ENCODE peak calls at places on chromosomes 5 and 9, in six cellular contexts. A, L, Z, V, G and T are unnamed samples.

GRCh38 chr9:106954562-106954961 is 91.6 kb downstream of the ZNF462 start:
- ATAC-seq in A (no peak), L (no peak), Z (no peak), V (no peak), G (no peak), T (no peak)

GRCh38 chr9:137052998-137053943 is 590 bp downstream of the ENTPD2 start:
- ATAC-seq in A (peak; percentile 37), L (peak; percentile 8), Z (no peak), V (no peak), G (no peak), T (no peak)

GRCh38 chr5:137989419-137989818 is 43.5 kb downstream of the FAM13B start:
- ATAC-seq in A (no peak), L (no peak), Z (no peak), V (no peak), G (no peak), T (no peak)

GRCh38 chr5:141701341-141702119 is 19.5 kb upstream of the ARAP3 start:
- ATAC-seq in A (peak; percentile 16), L (peak; percentile 12), Z (peak; percentile 52), V (no peak), G (peak; percentile 81), T (no peak)

GRCh38 chr9:93620041-93620506 is 43.7 kb downstream of the PHF2 start:
- ATAC-seq in A (peak; percentile 82), L (peak; percentile 91), Z (peak; percentile 76), V (no peak), G (no peak), T (no peak)

GRCh38 chr9:90433398-90433890 is 209.2 kb downstream of the DIRAS2 start:
- ATAC-seq in A (peak; percentile 59), L (no peak), Z (peak; percentile 81), V (peak; percentile 82), G (no peak), T (no peak)

GRCh38 chr5:6705088-6705487 is 8.1 kb upstream of the TENT4A start:
- ATAC-seq in A (no peak), L (no peak), Z (no peak), V (no peak), G (peak; percentile 81), T (no peak)

GRCh38 chr9:16139781-16140180 is 586.9 kb downstream of the CCDC171 start:
- ATAC-seq in A (no peak), L (no peak), Z (no peak), V (peak; percentile 54), G (no peak), T (no peak)

GRCh38 chr9:35783418-35783817 is 8.0 kb upstream of the NPR2 start:
- ATAC-seq in A (no peak), L (no peak), Z (no peak), V (no peak), G (no peak), T (no peak)

GRCh38 chr9:123338710-123339665 is 17.0 kb upstream of the CRB2 start:
- ATAC-seq in A (peak; percentile 84), L (peak; percentile 33), Z (no peak), V (peak; percentile 53), G (peak; percentile 80), T (no peak)

GRCh38 chr9:131012396-131012917 is 3.5 kb downstream of the LAMC3 start:
- ATAC-seq in A (peak; percentile 42), L (peak; percentile 48), Z (no peak), V (no peak), G (no peak), T (no peak)

GRCh38 chr9:31870276-31870675 is 514.2 kb upstream of the ACO1 start:
- ATAC-seq in A (no peak), L (no peak), Z (no peak), V (no peak), G (no peak), T (no peak)
- TF ChIP-seq EP300 in A (no peak), L (no peak), Z (no peak), V (no peak), G (no peak), T (no peak)

GRCh38 chr9:125646222-125647100 is 60.5 kb downstream of the MAPKAP1 start:
- ATAC-seq in A (no peak), L (no peak), Z (no peak), V (peak; percentile 22), G (peak; percentile 24), T (no peak)

GRCh38 chr9:125649315-125649714 is 57.7 kb downstream of the MAPKAP1 start:
- ATAC-seq in A (no peak), L (no peak), Z (peak; percentile 79), V (peak; percentile 86), G (peak; percentile 18), T (no peak)

GRCh38 chr9:125650271-125650737 is 56.7 kb downstream of the MAPKAP1 start:
- ATAC-seq in A (no peak), L (no peak), Z (no peak), V (peak; percentile 81), G (peak; percentile 84), T (no peak)

GRCh38 chr9:125649826-125650225 is 57.2 kb downstream of the MAPKAP1 start:
- ATAC-seq in A (no peak), L (no peak), Z (no peak), V (no peak), G (no peak), T (no peak)

DNA sequence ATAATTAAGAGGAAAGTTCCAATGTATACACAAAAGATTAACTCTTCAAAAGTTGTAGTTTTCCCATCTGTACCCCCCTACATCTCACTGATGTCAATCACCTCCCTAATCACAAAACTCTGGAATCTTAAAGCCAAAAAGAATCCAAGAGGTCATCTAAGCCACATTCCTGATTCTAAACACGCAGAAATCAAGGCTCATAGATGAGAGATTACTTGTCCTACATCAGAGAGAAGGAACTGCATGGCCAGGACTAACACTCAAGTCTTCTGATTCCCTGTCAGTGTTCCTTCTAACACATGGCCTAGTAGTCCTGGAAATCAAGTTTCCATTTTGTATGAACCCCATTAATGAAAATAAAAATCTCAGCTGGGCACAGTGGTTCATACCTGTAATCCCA is 58.7 kb downstream of the MAPKAP1 start:
- ATAC-seq in A (no peak), L (no peak), Z (no peak), V (no peak), G (no peak), T (no peak)
- H3K27ac ChIP-seq in A (no peak overlapping the region), L (no peak overlapping the region), Z (no peak overlapping the region), V (no peak overlapping the region), G (no peak overlapping the region), T (no peak overlapping the region)

GRCh38 chr5:132422720-132423442 is 53.4 kb downstream of the SLC22A5 start:
- ATAC-seq in A (peak; percentile 86), L (peak; percentile 82), Z (no peak), V (peak; percentile 2), G (peak; percentile 47), T (no peak)
- TF ChIP-seq EP300 in A (peak; percentile 99), L (peak; percentile 43), Z (no peak), V (peak; percentile 95), G (peak; percentile 47), T (no peak)

DNA sequence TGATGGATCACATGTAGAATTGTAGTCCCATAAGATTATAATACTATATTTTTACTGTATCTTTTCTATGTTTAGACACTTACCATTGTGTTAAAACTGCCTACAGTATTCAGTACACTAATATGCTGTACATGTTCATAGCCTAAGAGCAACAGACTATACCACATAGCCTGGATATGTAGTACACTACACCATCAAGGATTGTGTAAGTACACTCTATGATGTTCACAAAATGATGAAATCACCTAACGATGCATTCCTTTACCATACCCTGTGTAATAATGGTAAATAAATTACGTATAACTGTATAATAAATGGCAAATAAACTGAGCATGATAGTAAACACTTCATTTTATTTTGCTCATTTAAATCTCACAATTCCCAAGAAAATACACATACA is 60.3 kb downstream of the RICTOR start:
- ATAC-seq in A (no peak), L (no peak), Z (no peak), V (no peak), G (no peak), T (no peak)
- H3K27ac ChIP-seq in A (no peak overlapping the region), L (no peak overlapping the region), Z (no peak overlapping the region), V (no peak overlapping the region), G (no peak overlapping the region), T (peak overlapping the region; percentile 81)

GRCh38 chr9:129235041-129235930 is 57.2 kb upstream of the IER5L start:
- ATAC-seq in A (no peak), L (no peak), Z (no peak), V (no peak), G (no peak), T (no peak)
- TF ChIP-seq EP300 in A (no peak), L (no peak), Z (no peak), V (no peak), G (no peak), T (no peak)

DNA sequence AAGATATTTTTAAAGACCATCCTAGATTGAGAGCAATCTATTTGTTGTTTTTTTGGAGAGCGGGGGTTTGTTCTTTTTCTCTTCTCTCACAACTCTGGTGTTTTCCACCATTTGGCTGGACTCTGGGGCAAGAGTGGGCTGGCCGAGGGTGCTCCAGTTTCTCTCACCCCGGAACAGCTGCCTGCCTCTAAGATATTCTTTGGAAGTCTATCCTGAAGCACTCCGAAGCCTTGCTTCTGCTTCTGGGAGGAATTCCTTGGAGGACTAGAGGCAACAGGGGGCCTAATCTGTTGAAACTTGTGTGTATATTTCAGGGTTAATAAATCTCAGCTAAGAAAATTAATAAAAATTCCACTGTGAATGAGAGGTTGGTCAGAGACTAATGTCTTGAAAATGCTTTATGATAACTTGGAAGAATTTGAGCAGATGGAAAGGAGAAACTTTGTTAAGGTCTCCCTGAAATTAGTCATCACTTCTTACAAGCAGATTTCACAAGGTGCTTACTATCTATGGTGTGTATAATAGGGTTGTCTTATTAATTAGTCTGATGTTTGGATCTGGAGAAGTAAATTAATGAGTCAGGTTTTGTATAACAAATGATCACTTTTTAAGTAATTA is 3.9 kb downstream of the MAN2A1 start:
- ATAC-seq in A (no peak), L (no peak), Z (no peak), V (no peak), G (no peak), T (no peak)
- H3K27ac ChIP-seq in A (no peak overlapping the region), L (no peak overlapping the region), Z (no peak overlapping the region), V (no peak overlapping the region), G (no peak overlapping the region), T (no peak overlapping the region)

GRCh38 chr9:109119439-109120203 is at the start of gene TMEM245:
- ATAC-seq in A (peak; percentile 89), L (peak; percentile 90), Z (peak; percentile 97), V (peak; percentile 97), G (peak; percentile 93), T (peak; percentile 98)
- TF ChIP-seq EP300 in A (no peak), L (peak; percentile 11), Z (no peak), V (no peak), G (no peak), T (no peak)

GRCh38 chr9:33524431-33524947 is 438 bp downstream of the ANKRD18B start:
- ATAC-seq in A (peak; percentile 75), L (no peak), Z (peak; percentile 77), V (peak; percentile 28), G (no peak), T (no peak)
- H3K27ac ChIP-seq in A (peak overlapping the region; percentile 53), L (no peak overlapping the region), Z (peak overlapping the region; percentile 98), V (no peak overlapping the region), G (no peak overlapping the region), T (no peak overlapping the region)

DNA sequence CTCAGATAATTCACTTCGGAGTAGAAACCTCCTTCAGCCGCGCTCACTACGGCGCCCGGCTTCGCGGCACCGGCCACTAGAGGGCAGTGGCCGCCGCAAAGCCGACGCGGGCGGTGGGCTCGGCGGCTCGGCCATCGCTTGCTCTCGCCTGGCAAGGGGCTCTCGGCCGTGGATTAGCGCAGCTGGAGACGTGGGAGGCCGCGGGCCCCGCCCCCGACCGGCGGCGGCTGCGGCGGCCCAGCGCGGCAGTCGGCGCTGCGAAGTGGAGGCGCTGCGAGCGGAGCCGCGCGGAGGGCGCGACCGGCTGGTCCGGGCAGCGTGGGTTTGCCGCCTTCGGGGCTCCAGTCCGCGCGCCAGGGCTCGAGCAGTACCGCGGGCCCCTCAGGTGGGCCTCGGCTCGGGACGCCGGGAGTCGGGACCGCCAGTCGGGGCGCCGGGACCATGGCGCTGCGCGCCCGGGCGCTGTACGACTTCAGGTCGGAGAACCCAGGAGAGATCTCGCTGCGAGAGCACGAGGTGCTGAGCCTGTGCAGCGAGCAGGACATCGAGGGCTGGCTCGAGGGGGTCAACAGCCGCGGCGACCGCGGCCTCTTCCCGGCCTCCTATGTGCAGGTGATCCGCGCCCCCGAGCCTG is at the start of gene SNX18:
- ATAC-seq in A (peak; percentile 96), L (peak; percentile 90), Z (peak; percentile 93), V (peak; percentile 97), G (peak; percentile 98), T (peak; percentile 96)
- TF ChIP-seq EP300 in A (peak; percentile 46), L (peak; percentile 14), Z (no peak), V (peak; percentile 34), G (no peak), T (no peak)